ENCODE peak calls at places on chromosomes 16 and 17, in six cellular contexts. O is astrocyte of the cerebellum, G is CD14-positive monocyte, C is left ventricle myocardium inferior, E is WTC11, Y is heart right ventricle. P is an unnamed sample.
A peak's percentile ranks its signal among the peaks of the same experiment; 100 is the strongest.

GRCh38 chr17:13393841-13394710 is 207.7 kb downstream of the HS3ST3A1 start:
- DNase-seq in O (no peak), E (no peak), Y (no peak), G (no peak), C (no peak), P (no peak)

GRCh38 chr16:57537596-57538234 is 1.3 kb upstream of the CCDC102A start:
- DNase-seq in O (no peak), Y (no peak), E (no peak), G (no peak), C (no peak), P (no peak)

GRCh38 chr17:40809721-40810421 is 10.1 kb upstream of the KRT28 start:
- DNase-seq in E (no peak), C (no peak), O (no peak), G (no peak), Y (no peak), P (no peak)

GRCh38 chr16:82653550-82654511 is 27.1 kb downstream of the CDH13 start:
- DNase-seq in G (no peak), E (no peak), Y (no peak), O (peak; percentile 80), C (no peak), P (no peak)

GRCh38 chr17:74478369-74479100 is 12.1 kb downstream of the CD300A start:
- DNase-seq in Y (no peak), C (no peak), E (no peak), G (peak; percentile 69), O (no peak), P (peak; percentile 45)

GRCh38 chr17:55301521-55302406 is 37.0 kb downstream of the HLF start:
- DNase-seq in C (no peak), O (no peak), G (no peak), E (no peak), Y (no peak), P (no peak)

GRCh38 chr17:9729735-9730420 is 61.5 kb downstream of the DHRS7C start:
- DNase-seq in E (no peak), O (no peak), G (no peak), C (no peak), Y (no peak), P (no peak)

GRCh38 chr16:70725912-70726828 is 40.3 kb upstream of the MTSS2 start:
- DNase-seq in E (no peak), O (no peak), Y (peak; percentile 79), C (peak; percentile 79), G (no peak), P (no peak)

GRCh38 chr17:58960068-58960467 is 146.6 kb downstream of the TRIM37 start:
- DNase-seq in O (peak; percentile 82), C (no peak), G (no peak), E (no peak), Y (no peak), P (no peak)

GRCh38 chr17:8806206-8807069 is 7.3 kb upstream of the MFSD6L start:
- DNase-seq in C (no peak), O (no peak), G (no peak), E (no peak), Y (no peak), P (no peak)

GRCh38 chr17:1244606-1245012 is 25.6 kb upstream of the BHLHA9 start:
- DNase-seq in E (no peak), G (no peak), Y (no peak), O (no peak), C (no peak), P (no peak)

GRCh38 chr17:1580979-1581676 is 18.5 kb upstream of the PITPNA start:
- DNase-seq in O (no peak), E (no peak), G (no peak), Y (no peak), C (no peak), P (no peak)

GRCh38 chr17:76671123-76671911 is 27.8 kb upstream of the ST6GALNAC1 start:
- DNase-seq in G (peak; percentile 100), O (peak; percentile 100), Y (peak; percentile 99), E (peak; percentile 100), C (peak; percentile 100), P (peak; percentile 100)
- TF ChIP-seq CTCF in G (no peak), O (no peak), Y (no peak), E (no peak), C (no peak), P (no peak)

DNA sequence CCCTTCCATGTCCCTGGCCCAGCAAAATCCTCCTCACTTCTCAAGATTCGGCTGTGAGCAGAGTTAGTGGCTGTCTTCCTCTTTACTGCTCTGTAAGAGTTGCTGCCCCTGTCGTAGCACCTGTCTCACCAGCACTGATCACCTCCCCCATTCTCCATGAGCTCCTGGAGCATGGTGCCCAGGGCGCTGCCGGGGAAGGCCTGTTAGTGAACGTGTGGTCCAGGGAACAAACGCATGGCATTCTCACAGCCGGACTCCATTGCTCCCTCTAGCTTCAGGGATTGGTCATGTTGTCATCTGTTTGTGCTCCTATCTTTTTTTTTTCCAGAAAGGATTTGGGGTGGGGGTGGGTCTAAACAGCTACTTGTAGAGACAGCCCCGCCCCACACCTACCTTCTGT is 141.2 kb downstream of the CMIP start:
- DNase-seq in O (no peak), C (no peak), Y (no peak), G (no peak), E (peak; percentile 50), P (no peak)
- TF ChIP-seq CTCF in O (no peak), C (no peak), Y (no peak), G (no peak), E (no peak), P (no peak)

GRCh38 chr17:81128338-81128737 is 37.0 kb upstream of the PVALEF start:
- DNase-seq in C (no peak), G (no peak), Y (no peak), O (no peak), E (no peak), P (no peak)

GRCh38 chr17:81129711-81130367 is 35.5 kb upstream of the PVALEF start:
- DNase-seq in O (no peak), G (no peak), C (no peak), E (no peak), Y (no peak), P (no peak)

GRCh38 chr17:81130385-81131288 is 34.7 kb upstream of the PVALEF start:
- DNase-seq in C (no peak), E (no peak), G (no peak), O (no peak), Y (no peak), P (no peak)

GRCh38 chr17:81128774-81129173 is 36.5 kb upstream of the PVALEF start:
- DNase-seq in E (no peak), G (no peak), C (no peak), Y (no peak), O (no peak), P (no peak)

DNA sequence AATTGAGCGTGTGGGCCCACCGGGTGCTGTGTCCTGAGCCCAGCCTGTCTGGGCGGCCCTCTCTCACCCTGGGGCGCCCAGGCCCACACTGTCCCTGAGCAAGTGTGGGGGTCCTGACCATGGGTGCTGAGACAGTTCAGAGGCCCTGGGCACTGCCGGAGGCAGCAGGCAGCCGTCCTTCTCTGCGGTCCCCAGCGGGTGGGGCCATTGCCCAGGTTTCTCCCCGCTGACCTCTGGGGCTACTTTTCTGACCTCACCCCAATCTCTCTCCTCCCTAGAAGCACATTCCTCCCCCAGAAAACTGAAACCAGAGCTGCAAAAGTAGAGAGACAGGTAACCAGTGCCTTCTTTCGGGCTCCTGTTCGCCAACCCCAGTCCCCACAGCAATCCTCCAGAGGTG is 36.0 kb upstream of the PVALEF start:
- DNase-seq in E (peak; percentile 52), Y (no peak), G (no peak), C (no peak), O (no peak), P (no peak)
- TF ChIP-seq CTCF in E (no peak), Y (no peak), G (peak; percentile 6), C (no peak), O (no peak), P (no peak)

GRCh38 chr17:62987136-62987535 is 21.1 kb downstream of the TANC2 start:
- DNase-seq in C (no peak), O (no peak), Y (no peak), E (peak; percentile 56), G (no peak), P (no peak)
- TF ChIP-seq CTCF in C (no peak), O (peak; percentile 24), Y (no peak), E (peak; percentile 68), G (peak; percentile 28), P (no peak)

DNA sequence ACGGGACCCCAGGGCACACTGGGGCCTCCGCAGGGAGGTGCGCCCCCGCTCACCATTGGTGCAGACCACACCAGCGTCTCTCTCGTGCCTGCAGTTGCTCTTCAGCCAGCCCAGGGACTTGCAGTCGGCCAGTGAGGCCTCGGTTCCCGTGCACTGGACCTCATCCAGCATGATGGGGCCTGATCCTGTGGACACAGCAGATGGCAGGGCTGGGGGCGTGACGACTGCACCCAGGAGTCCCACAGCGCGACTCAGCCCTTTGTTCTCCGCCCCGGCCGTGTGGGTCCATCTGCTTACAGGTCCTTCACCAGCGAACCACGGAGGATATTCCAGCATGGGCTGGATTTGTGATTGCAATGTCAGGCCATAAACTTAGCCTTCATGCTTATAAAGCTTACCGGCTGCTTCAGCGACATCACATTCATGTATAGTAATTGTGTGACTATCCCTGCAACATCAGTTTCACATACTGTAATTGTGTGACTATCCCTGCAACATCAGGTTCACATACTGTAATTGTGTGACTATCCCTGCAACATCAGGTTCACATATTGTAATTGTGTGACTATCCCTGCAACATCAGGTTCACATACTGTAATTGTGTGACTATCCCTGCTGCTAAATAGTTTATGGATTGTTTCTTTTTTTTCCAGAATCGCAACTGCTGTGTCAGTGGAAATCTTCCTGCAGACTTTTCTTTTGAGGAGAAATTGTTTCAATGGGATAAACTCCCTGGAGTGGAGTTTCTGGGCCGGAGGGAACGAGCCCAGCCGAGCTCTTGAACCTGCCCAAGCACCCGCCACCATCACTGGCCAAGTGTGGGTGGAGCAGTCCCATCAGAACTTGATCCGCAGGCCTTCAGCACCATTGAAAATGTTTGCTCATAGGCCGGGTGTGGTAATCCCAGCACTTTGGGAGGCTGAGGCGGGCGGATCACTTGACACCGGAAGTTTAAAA is 4.8 kb downstream of the LGALS3BP start:
- DNase-seq in Y (peak; percentile 59), O (peak; percentile 43), G (no peak), E (no peak), C (peak; percentile 64), P (peak; percentile 25)
- TF ChIP-seq CTCF in Y (no peak), O (no peak), G (no peak), E (no peak), C (no peak), P (no peak)

DNA sequence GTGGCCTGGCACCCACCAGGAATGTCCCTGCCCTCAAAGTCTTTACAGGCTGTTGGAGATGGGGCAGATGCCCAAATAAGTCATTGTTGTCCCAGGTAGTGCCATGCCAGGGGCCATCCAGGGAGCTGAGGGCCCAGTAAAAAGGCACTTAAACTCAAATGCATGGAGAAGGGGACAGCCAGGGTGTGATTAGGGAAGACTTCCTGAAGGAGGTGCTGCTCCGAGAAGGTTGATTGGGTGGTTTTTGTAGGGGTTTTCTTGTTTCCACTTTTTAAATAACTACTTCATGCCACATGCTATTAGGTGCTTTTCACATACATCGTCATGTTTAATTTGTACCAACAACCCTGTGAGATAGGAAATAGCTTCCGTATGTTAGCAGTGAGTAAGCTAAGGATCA is 66.9 kb downstream of the RAI1 start:
- DNase-seq in E (no peak), C (no peak), G (no peak), Y (no peak), O (no peak), P (no peak)
- TF ChIP-seq CTCF in E (no peak), C (no peak), G (no peak), Y (no peak), O (peak; percentile 8), P (no peak)

GRCh38 chr16:87950765-87951549 is at the start of gene BANP:
- DNase-seq in E (peak; percentile 99), O (peak; percentile 97), Y (peak; percentile 96), G (peak; percentile 97), C (peak; percentile 97), P (peak; percentile 86)
- TF ChIP-seq CTCF in E (no peak), O (peak; percentile 48), Y (peak; percentile 47), G (no peak), C (peak; percentile 72), P (no peak)

GRCh38 chr16:4922721-4923342 is 14.1 kb downstream of the PPL start:
- DNase-seq in O (no peak), E (no peak), Y (no peak), C (no peak), G (no peak), P (no peak)
- TF ChIP-seq CTCF in O (no peak), E (no peak), Y (no peak), C (no peak), G (no peak), P (no peak)